ENCODE peak calls at places on chromosomes 3 and 15, in five cellular contexts. S is activated naive CD8-positive, alpha-beta T cell treated with anti-CD3 and anti-CD28 coated beads, Interleukin-2, amount 10 ng/mL, durations not matched to agents 7 days and 5 days; U is choroid plexus epithelial cell; W is activated gamma-delta T cell treated with Interleukin-2 at 50 U/mL for 16 hours; R is epithelial cell of proximal tubule. D is an unnamed sample.

GRCh38 chr15:67101981-67102929 is 36.9 kb downstream of the SMAD3 start:
- DNase-seq in R (no peak), S (no peak), U (peak), W (peak), D (no peak)

GRCh38 chr15:94097567-94097966 is 133.8 kb upstream of the MCTP2 start:
- DNase-seq in W (no peak), R (no peak), U (no peak), S (no peak), D (no peak)

GRCh38 chr3:168094877-168095610 is 680 bp downstream of the GOLIM4 start:
- DNase-seq in W (peak), S (peak), R (no peak), U (peak), D (peak)

GRCh38 chr3:8491750-8492149 is 9.9 kb upstream of the LMCD1 start:
- DNase-seq in W (no peak), R (no peak), U (no peak), S (no peak), D (no peak)

GRCh38 chr3:14256046-14256445 is 77.4 kb downstream of the LSM3 start:
- DNase-seq in W (no peak), R (no peak), S (no peak), U (no peak), D (no peak)

GRCh38 chr3:13770390-13771169 is 109.3 kb downstream of the WNT7A start:
- DNase-seq in S (no peak), W (no peak), R (no peak), U (no peak), D (no peak)

GRCh38 chr15:81091889-81092558 is 42.0 kb upstream of the CFAP161 start:
- DNase-seq in U (peak), S (no peak), R (peak), W (no peak), D (no peak)

GRCh38 chr3:74692-75243 is 121.8 kb upstream of the CHL1 start:
- DNase-seq in U (no peak), W (no peak), S (no peak), R (no peak), D (no peak)

GRCh38 chr15:60660290-60661051 is 181.5 kb upstream of the ICE2 start:
- DNase-seq in S (no peak), R (no peak), U (peak), W (no peak), D (no peak)

GRCh38 chr3:105277656-105278055 is 89.1 kb upstream of the ALCAM start:
- DNase-seq in R (no peak), S (no peak), W (no peak), U (no peak), D (no peak)

GRCh38 chr3:45607790-45608189 is 13.2 kb downstream of the LIMD1 start:
- DNase-seq in W (no peak), U (no peak), S (no peak), R (no peak), D (no peak)

GRCh38 chr15:89820651-89821611 is 6.3 kb upstream of the ANPEP start:
- DNase-seq in S (no peak), W (no peak), R (no peak), U (peak), D (no peak)

GRCh38 chr3:43765417-43766030 is 74.8 kb downstream of the ABHD5 start:
- DNase-seq in R (peak), S (no peak), W (no peak), U (peak), D (no peak)

GRCh38 chr3:179613807-179614206 is 9.2 kb downstream of the NDUFB5 start:
- DNase-seq in U (peak), W (no peak), R (no peak), S (no peak), D (no peak)

GRCh38 chr3:52779411-52780297 is 2.3 kb downstream of the ITIH1 start:
- DNase-seq in U (no peak), R (no peak), S (peak), W (no peak), D (no peak)

GRCh38 chr3:181458857-181459256 is 252.9 kb upstream of the SOX2 start:
- DNase-seq in R (no peak), U (no peak), S (no peak), W (no peak), D (no peak)

GRCh38 chr15:56533741-56534416 is 68.9 kb upstream of the MNS1 start:
- DNase-seq in U (no peak), S (no peak), W (no peak), R (no peak), D (no peak)

GRCh38 chr15:78671626-78672211 is 30.7 kb upstream of the CHRNB4 start:
- DNase-seq in W (no peak), R (no peak), S (no peak), U (no peak), D (no peak)

GRCh38 chr3:126212629-126213375 is 32.4 kb upstream of the ALDH1L1 start:
- DNase-seq in S (no peak), R (no peak), W (no peak), U (peak), D (no peak)

GRCh38 chr3:74756586-74756985 is 142.1 kb upstream of the CNTN3 start:
- DNase-seq in W (no peak), R (no peak), S (no peak), U (no peak), D (no peak)

GRCh38 chr3:195105841-195106417 is 165.0 kb downstream of the XXYLT1 start:
- DNase-seq in S (peak), U (peak), W (no peak), R (no peak), D (no peak)

GRCh38 chr3:69090021-69090420 is 5.3 kb downstream of the ARL6IP5 start:
- DNase-seq in S (no peak), R (peak), W (no peak), U (peak), D (no peak)

GRCh38 chr3:183306798-183307671 is 54.0 kb downstream of the B3GNT5 start:
- DNase-seq in S (no peak), R (peak), W (peak), U (peak), D (peak)

GRCh38 chr15:43915820-43916660 is 89.2 kb downstream of the WDR76 start:
- DNase-seq in R (no peak), W (no peak), U (no peak), S (no peak), D (no peak)

GRCh38 chr3:114770874-114771273 is 376.2 kb downstream of the ZBTB20 start:
- DNase-seq in U (peak), S (no peak), R (no peak), W (no peak), D (no peak)

GRCh38 chr3:62372621-62373041 is 719 bp downstream of the FEZF2 start:
- DNase-seq in U (no peak), W (no peak), R (no peak), S (peak), D (no peak)

GRCh38 chr3:106083854-106084253 is 215.0 kb upstream of the CBLB start:
- DNase-seq in U (no peak), S (no peak), W (no peak), R (no peak), D (no peak)

D was measured in NCI-H774.